ENCODE peak calls at places on chromosome 13, in ten cellular contexts. M, D, T, A, S, W, F, B, G and U are unnamed samples.

GRCh38 chr13:40983269-40983668 is 35.8 kb downstream of the ELF1 start:
- DNase-seq in A (no peak), W (no peak), T (no peak), B (no peak), S (no peak), M (no peak), D (no peak), F (no peak), G (no peak), U (no peak)

GRCh38 chr13:112711528-112712265 is 21.9 kb downstream of the ATP11A start:
- DNase-seq in D (peak), B (peak), W (peak), A (peak), M (peak), G (peak), S (peak), F (peak), T (no peak), U (peak)

GRCh38 chr13:44013666-44014291 is 134.1 kb downstream of the LACC1 start:
- DNase-seq in S (no peak), F (no peak), A (no peak), M (no peak), T (no peak), W (peak), G (no peak), B (no peak), D (no peak), U (no peak)

GRCh38 chr13:110319774-110320509 is 12.9 kb downstream of the COL4A2 start:
- DNase-seq in M (no peak), G (no peak), B (no peak), W (peak), A (no peak), S (no peak), F (no peak), T (no peak), D (no peak), U (peak)

GRCh38 chr13:48401480-48401879 is 11.4 kb downstream of the LPAR6 start:
- DNase-seq in B (no peak), A (no peak), M (no peak), F (no peak), W (peak), T (no peak), G (no peak), S (no peak), D (no peak), U (no peak)

GRCh38 chr13:111489301-111489700 is 168.9 kb downstream of the TEX29 start:
- DNase-seq in F (no peak), S (no peak), T (no peak), B (no peak), A (peak), W (no peak), M (no peak), D (no peak), G (no peak), U (no peak)

GRCh38 chr13:98717256-98717655 is 35.2 kb downstream of the SLC15A1 start:
- DNase-seq in D (no peak), F (no peak), A (no peak), B (no peak), S (no peak), T (no peak), G (no peak), M (no peak), W (no peak), U (no peak)

GRCh38 chr13:85597790-85598500 is 201.3 kb downstream of the SLITRK6 start:
- DNase-seq in S (no peak), F (no peak), A (no peak), G (no peak), T (no peak), D (no peak), W (no peak), M (no peak), B (no peak), U (no peak)

GRCh38 chr13:88005188-88005587 is 334.0 kb downstream of the SLITRK5 start:
- DNase-seq in W (peak), G (no peak), T (no peak), M (no peak), A (no peak), S (no peak), D (no peak), B (no peak), F (no peak), U (no peak)
- TF ChIP-seq CTCF in W (peak), G (no peak), T (no peak), M (no peak), A (no peak), S (no peak), D (no peak), B (no peak), F (no peak), U (no peak)

GRCh38 chr13:105202384-105202783 is 1333.1 kb downstream of the EFNB2 start:
- DNase-seq in G (no peak), F (no peak), B (no peak), T (no peak), W (no peak), A (no peak), S (no peak), D (peak), M (no peak), U (no peak)
- TF ChIP-seq CTCF in G (peak), F (peak), B (no peak), T (peak), W (peak), A (no peak), S (no peak), D (peak), M (peak), U (peak)

GRCh38 chr13:42660367-42660965 is 86.5 kb downstream of the TNFSF11 start:
- DNase-seq in G (no peak), W (peak), T (no peak), A (no peak), S (no peak), D (no peak), B (no peak), F (no peak), M (no peak), U (no peak)
- TF ChIP-seq CTCF in G (no peak), W (peak), T (no peak), A (no peak), S (no peak), D (no peak), B (no peak), F (no peak), M (peak), U (no peak)

DNA sequence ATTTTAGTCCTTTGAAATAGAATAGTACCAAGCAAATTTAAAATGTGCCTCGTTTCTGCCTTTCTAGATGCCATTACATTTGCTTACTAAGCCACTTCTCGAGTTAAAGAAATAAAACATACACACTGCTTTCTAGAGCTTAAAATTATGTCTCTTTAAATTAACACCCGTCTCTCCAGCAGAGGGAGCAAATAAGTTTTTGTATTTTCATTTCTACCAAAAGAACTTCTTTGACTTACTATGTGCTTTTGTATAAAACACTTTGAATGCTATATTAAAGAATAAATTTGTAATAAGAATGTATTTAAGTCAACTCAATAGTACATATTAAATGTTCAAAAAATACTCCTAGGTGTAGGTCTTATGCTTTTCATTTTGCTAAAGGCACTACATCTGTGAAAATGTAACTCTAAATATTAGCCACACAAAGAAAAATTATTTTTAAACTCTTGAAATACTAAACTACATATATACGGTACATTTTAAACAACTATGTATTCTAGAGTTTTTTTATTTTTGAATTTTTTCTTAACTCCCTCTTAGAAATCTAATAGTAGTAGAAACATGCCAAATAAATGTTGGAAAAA is 269.3 kb upstream of the MIR17HG start:
- DNase-seq in A (no peak), G (peak), M (no peak), T (no peak), F (no peak), D (peak), W (no peak), B (no peak), S (no peak), U (no peak)
- TF ChIP-seq CTCF in A (no peak), G (no peak), M (peak), T (no peak), F (peak), D (peak), W (no peak), B (no peak), S (no peak), U (peak)

DNA sequence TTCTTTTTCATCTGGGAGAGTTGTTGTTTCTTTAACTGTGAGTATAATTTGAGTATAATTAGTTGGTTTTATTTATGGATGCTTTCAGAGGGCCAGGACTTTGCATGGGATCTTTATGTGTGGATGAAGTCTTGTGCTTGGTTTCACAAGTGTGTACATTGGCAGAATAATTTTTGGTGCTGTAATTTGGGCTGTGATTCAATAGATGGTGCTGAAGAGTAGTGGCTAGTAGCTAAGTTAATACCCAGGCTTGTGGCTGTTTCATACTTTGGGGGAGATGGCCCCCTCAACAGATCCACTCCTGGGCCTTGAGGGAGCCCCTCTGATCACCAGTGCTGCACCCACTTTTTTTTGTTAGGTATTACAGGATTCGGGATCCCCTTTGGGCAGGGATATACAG is 1142.4 kb downstream of the SLITRK1 start:
- DNase-seq in G (no peak), T (no peak), S (no peak), A (no peak), F (no peak), M (no peak), D (no peak), B (no peak), W (no peak), U (no peak)
- TF ChIP-seq CTCF in G (no peak), T (no peak), S (no peak), A (no peak), F (no peak), M (no peak), D (peak), B (no peak), W (peak), U (no peak)

GRCh38 chr13:28056426-28056825 is 44.0 kb downstream of the FLT3 start:
- DNase-seq in A (no peak), S (no peak), T (no peak), B (no peak), F (no peak), D (no peak), G (no peak), M (no peak), W (no peak), U (no peak)

GRCh38 chr13:28055362-28055761 is 45.0 kb downstream of the FLT3 start:
- DNase-seq in S (no peak), W (no peak), M (no peak), G (no peak), T (no peak), A (no peak), D (no peak), F (no peak), B (no peak), U (no peak)

GRCh38 chr13:28056970-28057712 is 43.2 kb downstream of the FLT3 start:
- DNase-seq in F (no peak), D (no peak), M (no peak), G (peak), W (no peak), B (no peak), S (no peak), A (no peak), T (no peak), U (no peak)

DNA sequence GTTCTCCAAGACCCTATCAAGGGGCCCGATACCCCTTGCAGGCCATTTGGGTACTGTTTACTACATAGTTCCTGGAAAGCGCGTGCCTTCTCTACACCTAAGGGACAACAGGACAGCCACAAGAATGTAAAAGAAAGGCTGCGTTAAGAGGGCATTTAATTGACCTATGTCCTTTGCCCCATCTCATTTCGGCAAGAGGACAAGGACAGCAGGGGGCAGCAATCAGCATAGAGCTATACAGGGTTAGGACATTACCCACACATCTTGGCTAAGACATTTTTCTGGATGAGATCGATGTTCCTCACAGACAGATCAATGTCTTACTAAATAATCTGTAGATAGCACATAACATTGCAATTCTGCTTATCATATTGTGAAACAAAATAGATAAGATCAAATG is 41.2 kb downstream of the FLT3 start:
- DNase-seq in M (peak), T (peak), F (peak), G (no peak), W (peak), D (peak), S (no peak), B (no peak), A (no peak), U (peak)
- TF ChIP-seq CTCF in M (peak), T (peak), F (peak), G (no peak), W (peak), D (peak), S (no peak), B (no peak), A (no peak), U (peak)

GRCh38 chr13:65966991-65967451 is 1263.1 kb downstream of the PCDH9 start:
- DNase-seq in F (no peak), W (peak), B (no peak), D (peak), T (no peak), A (no peak), M (no peak), G (no peak), S (no peak), U (no peak)
- TF ChIP-seq CTCF in F (peak), W (peak), B (no peak), D (peak), T (no peak), A (no peak), M (peak), G (no peak), S (no peak), U (peak)

GRCh38 chr13:94660695-94661324 is 51.5 kb downstream of the SOX21 start:
- DNase-seq in W (peak), T (no peak), S (no peak), A (no peak), F (no peak), D (peak), G (no peak), B (no peak), M (no peak), U (peak)

GRCh38 chr13:94658926-94659649 is 53.3 kb downstream of the SOX21 start:
- DNase-seq in A (no peak), W (no peak), F (no peak), G (no peak), T (no peak), B (no peak), D (no peak), M (no peak), S (no peak), U (no peak)

GRCh38 chr13:94657167-94657566 is 55.2 kb downstream of the SOX21 start:
- DNase-seq in D (no peak), F (no peak), G (no peak), S (no peak), T (no peak), M (no peak), B (no peak), W (peak), A (no peak), U (no peak)

GRCh38 chr13:94661396-94661795 is 50.9 kb downstream of the SOX21 start:
- DNase-seq in T (no peak), M (no peak), W (no peak), D (peak), F (no peak), S (no peak), A (no peak), B (no peak), G (no peak), U (no peak)

DNA sequence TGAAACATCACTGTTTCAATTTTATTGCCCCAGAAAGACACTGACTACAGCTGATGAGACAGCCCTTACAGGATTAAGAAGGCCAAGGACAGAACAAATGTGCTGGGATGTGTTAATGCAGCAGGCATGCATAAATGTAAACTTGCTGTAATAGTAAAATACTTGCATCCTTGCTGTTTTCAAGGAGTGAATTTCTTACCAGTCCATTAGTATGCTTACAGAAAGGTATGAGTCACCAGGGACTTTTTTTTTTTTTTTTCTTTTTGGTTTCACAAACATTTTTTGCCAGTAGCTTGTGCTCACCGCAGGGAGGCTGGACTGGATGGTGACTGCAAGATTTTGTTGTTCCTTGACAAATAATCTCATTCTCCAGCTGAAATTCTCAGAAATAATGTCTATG is 55.1 kb downstream of the GPR180 start:
- DNase-seq in F (no peak), B (no peak), S (no peak), W (peak), G (peak), D (no peak), M (no peak), T (no peak), A (no peak), U (no peak)
- TF ChIP-seq CTCF in F (no peak), B (no peak), S (no peak), W (peak), G (no peak), D (no peak), M (no peak), T (no peak), A (no peak), U (no peak)